ENCODE peak calls at places on chromosome 13, in six cellular contexts. R is H9; I is tibial nerve; A is PC-3; M is stomach; X is CD8-positive, alpha-beta T cell. V is an unnamed sample. For H3K27me3, the result is how much of the 10 kb centered on the place peaks cover.

GRCh38 chr13:102677122-102677521 is 17.7 kb downstream of the METTL21C start:
- DNase-seq in R (no peak), A (no peak), I (no peak), X (no peak), M (no peak), V (no peak)

GRCh38 chr13:40096357-40096911 is 441.0 kb downstream of the COG6 start:
- DNase-seq in X (no peak), R (no peak), A (no peak), M (no peak), I (no peak), V (no peak)

GRCh38 chr13:49082653-49083536 is 107.2 kb downstream of the FNDC3A start:
- DNase-seq in X (no peak), R (no peak), I (no peak), M (no peak), A (no peak), V (peak)

GRCh38 chr13:101343128-101343787 is 73.0 kb downstream of the NALCN start:
- DNase-seq in X (no peak), A (no peak), I (no peak), R (no peak), M (no peak), V (no peak)

GRCh38 chr13:105346141-105346766 is 1189.2 kb downstream of the EFNB2 start:
- DNase-seq in M (no peak), I (no peak), A (peak), X (no peak), R (no peak), V (peak)

GRCh38 chr13:104869501-104869900 is 1666.0 kb downstream of the EFNB2 start:
- DNase-seq in I (no peak), M (no peak), R (no peak), X (no peak), A (no peak), V (peak)

GRCh38 chr13:25882732-25883357 is 169.0 kb downstream of the SHISA2 start:
- DNase-seq in A (no peak), I (no peak), X (no peak), R (no peak), M (no peak), V (no peak)

GRCh38 chr13:30577381-30577780 is 40.3 kb upstream of the USPL1 start:
- DNase-seq in X (no peak), A (peak), M (no peak), R (no peak), I (no peak), V (peak)

GRCh38 chr13:62482351-62482750 is 1066.7 kb upstream of the PCDH20 start:
- DNase-seq in M (no peak), I (no peak), X (no peak), A (peak), R (no peak), V (no peak)

GRCh38 chr13:73421310-73421912 is 362.6 kb downstream of the KLF5 start:
- DNase-seq in I (no peak), A (peak), M (peak), X (no peak), R (no peak), V (no peak)

GRCh38 chr13:99726261-99726894 is 225.1 kb downstream of the TM9SF2 start:
- DNase-seq in X (no peak), M (no peak), R (peak), I (no peak), A (no peak), V (no peak)

GRCh38 chr13:100694722-100695644 is 20.4 kb upstream of the TMTC4 start:
- DNase-seq in R (peak), M (peak), A (peak), X (no peak), I (no peak), V (peak)

GRCh38 chr13:40316301-40316700 is 350.1 kb downstream of the FOXO1 start:
- DNase-seq in I (no peak), M (no peak), R (no peak), X (no peak), A (no peak), V (no peak)

GRCh38 chr13:26984337-26984736 is 187.3 kb downstream of the USP12 start:
- DNase-seq in M (no peak), I (no peak), R (no peak), X (no peak), A (no peak), V (no peak)

GRCh38 chr13:60620611-60621395 is 223.8 kb downstream of the TDRD3 start:
- DNase-seq in M (no peak), I (no peak), X (no peak), A (no peak), R (no peak), V (no peak)

GRCh38 chr13:40130871-40131636 is 475.6 kb downstream of the COG6 start:
- DNase-seq in R (no peak), I (no peak), M (no peak), X (no peak), A (peak), V (peak)

DNA sequence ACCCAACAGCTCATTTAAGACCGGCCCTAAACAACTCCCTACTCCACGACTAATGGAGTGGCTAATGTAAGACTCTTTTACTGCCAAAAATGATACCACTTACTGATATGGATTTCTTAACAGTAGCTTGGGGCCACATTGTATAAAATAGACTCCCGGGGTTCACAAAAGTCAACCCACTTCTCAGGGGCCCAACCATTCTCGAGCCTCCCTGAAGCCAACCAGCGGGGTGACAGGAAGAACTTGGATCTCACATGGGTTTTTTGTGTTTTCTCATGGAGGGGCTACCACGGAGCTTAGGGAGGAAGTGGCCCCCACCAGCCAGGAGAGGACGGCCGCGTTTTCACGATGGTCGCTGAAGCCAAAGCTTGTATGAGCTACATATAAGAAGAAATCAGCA is 8.1 kb downstream of the MCF2L start:
- DNase-seq in A (no peak), I (no peak), R (no peak), M (no peak), X (no peak), V (no peak)
- H3K27me3 ChIP-seq in A (under half), I (under half), R (under half), M (under half), X (under half), V (under half)

GRCh38 chr13:96821381-96821780 is 172.9 kb downstream of the OXGR1 start:
- DNase-seq in R (no peak), M (no peak), A (peak), X (no peak), I (no peak), V (peak)

GRCh38 chr13:96821971-96822370 is 172.3 kb downstream of the OXGR1 start:
- DNase-seq in I (no peak), X (no peak), M (no peak), R (no peak), A (no peak), V (no peak)

GRCh38 chr13:96819375-96819774 is 174.9 kb downstream of the OXGR1 start:
- DNase-seq in X (no peak), M (no peak), I (no peak), A (no peak), R (no peak), V (no peak)

GRCh38 chr13:96824110-96824509 is 170.2 kb downstream of the OXGR1 start:
- DNase-seq in M (no peak), I (no peak), X (no peak), R (no peak), A (no peak), V (no peak)

GRCh38 chr13:96822900-96823299 is 171.4 kb downstream of the OXGR1 start:
- DNase-seq in A (peak), R (peak), X (no peak), M (peak), I (no peak), V (no peak)
- TF ChIP-seq CTCF in A (peak), R (peak), X (no peak), M (peak), I (peak), V (peak)

GRCh38 chr13:90623318-90624011 is 724.0 kb upstream of the MIR17HG start:
- DNase-seq in I (no peak), X (no peak), R (no peak), M (no peak), A (peak), V (no peak)
- H3K27me3 ChIP-seq in I (under half), X (under half), R (under half), M (under half), A (under half), V (under half)

GRCh38 chr13:109383683-109384082 is 402.7 kb downstream of the IRS2 start:
- DNase-seq in R (no peak), I (no peak), X (no peak), A (peak), M (no peak), V (peak)
- TF ChIP-seq CTCF in R (no peak), I (no peak), X (no peak), A (no peak), M (no peak), V (no peak)

GRCh38 chr13:112066624-112067004 is 335 bp upstream of the SOX1 start:
- DNase-seq in R (peak), X (peak), A (no peak), M (no peak), I (no peak), V (no peak)

GRCh38 chr13:112065867-112066623 is 904 bp upstream of the SOX1 start:
- DNase-seq in I (no peak), R (peak), X (no peak), A (no peak), M (no peak), V (no peak)

GRCh38 chr13:112063807-112064206 is 3.1 kb upstream of the SOX1 start:
- DNase-seq in X (no peak), M (no peak), R (no peak), I (no peak), A (no peak), V (no peak)

GRCh38 chr13:112064222-112064621 is 2.7 kb upstream of the SOX1 start:
- DNase-seq in M (no peak), A (no peak), R (no peak), I (no peak), X (no peak), V (no peak)

GRCh38 chr13:112065521-112065866 is 1.5 kb upstream of the SOX1 start:
- DNase-seq in M (no peak), I (no peak), A (no peak), R (no peak), X (no peak), V (no peak)
- H3K27me3 ChIP-seq in M (half or more), I (under half), A (under half), R (half or more), X (under half), V (half or more)

DNA sequence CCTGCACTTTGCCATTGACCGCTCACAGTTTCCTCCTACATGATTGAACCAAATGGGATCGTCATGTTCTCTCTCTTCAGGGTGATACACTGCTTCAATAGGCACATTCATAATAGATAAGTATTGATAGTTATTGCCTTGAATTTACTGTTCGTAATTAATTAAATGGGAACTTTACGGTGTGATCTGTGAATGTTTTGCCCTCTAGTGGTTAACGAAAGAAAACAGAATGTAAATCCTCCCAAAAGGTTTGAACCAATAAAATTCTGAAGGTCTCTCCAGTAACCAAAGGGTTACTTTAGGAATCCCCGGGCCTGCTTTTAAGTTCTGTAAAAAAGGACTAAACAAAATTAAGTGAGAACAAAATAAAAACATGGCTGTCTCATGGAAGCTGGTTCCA is 389.3 kb downstream of the DACH1 start:
- DNase-seq in M (no peak), I (no peak), R (no peak), A (peak), X (no peak), V (no peak)
- TF ChIP-seq CTCF in M (no peak), I (no peak), R (peak), A (peak), X (no peak), V (peak)

GRCh38 chr13:76863022-76863421 is 23.2 kb downstream of the KCTD12 start:
- DNase-seq in A (no peak), R (no peak), X (no peak), I (no peak), M (no peak), V (no peak)

GRCh38 chr13:76865109-76865508 is 21.1 kb downstream of the KCTD12 start:
- DNase-seq in X (no peak), A (no peak), M (no peak), I (no peak), R (no peak), V (no peak)

GRCh38 chr13:76868451-76868850 is 17.8 kb downstream of the KCTD12 start:
- DNase-seq in A (no peak), X (no peak), M (no peak), I (no peak), R (no peak), V (no peak)

GRCh38 chr13:76864259-76864658 is 21.9 kb downstream of the KCTD12 start:
- DNase-seq in X (no peak), I (no peak), M (no peak), A (no peak), R (no peak), V (no peak)

GRCh38 chr13:76865996-76866503 is 20.2 kb downstream of the KCTD12 start:
- DNase-seq in X (no peak), A (no peak), R (no peak), M (no peak), I (no peak), V (no peak)
- H3K27me3 ChIP-seq in X (under half), A (under half), R (under half), M (under half), I (under half), V (under half)

V was measured in brain microvascular endothelial cell.